ENCODE peak calls at places on chromosomes 1 and 21, in nine cellular contexts. One of them, this sample, is unnamed.
A peak's percentile ranks its signal among the peaks of the same experiment; 100 is the strongest.

GRCh38 chr21:36722370-36723368 is 23.8 kb downstream of the SIM2 start:
- DNase-seq in SK-N-SH: no peak
- DNase-seq in A673: no peak
- DNase-seq in Panc1: no peak
- DNase-seq in WERI-Rb-1: no peak
- DNase-seq in breast epithelium: no peak
- DNase-seq in OCI-LY7: no peak
- DNase-seq in DND-41: no peak
- DNase-seq in testis: no peak
- DNase-seq in this sample: no peak

GRCh38 chr1:91020967-91021685 is 709 bp downstream of the ZNF644 start:
- DNase-seq in DND-41: peak; percentile 83
- DNase-seq in testis: peak; percentile 79
- DNase-seq in WERI-Rb-1: peak; percentile 84
- DNase-seq in Panc1: no peak
- DNase-seq in breast epithelium: peak; percentile 72
- DNase-seq in OCI-LY7: peak; percentile 86
- DNase-seq in SK-N-SH: peak; percentile 84
- DNase-seq in A673: peak; percentile 86
- DNase-seq in this sample: peak; percentile 83

GRCh38 chr21:40603774-40604173 is 243.2 kb downstream of the DSCAM start:
- DNase-seq in testis: no peak
- DNase-seq in A673: no peak
- DNase-seq in DND-41: no peak
- DNase-seq in breast epithelium: no peak
- DNase-seq in SK-N-SH: no peak
- DNase-seq in WERI-Rb-1: no peak
- DNase-seq in OCI-LY7: no peak
- DNase-seq in Panc1: no peak
- DNase-seq in this sample: no peak

GRCh38 chr1:169207825-169208520 is 101.5 kb downstream of the ATP1B1 start:
- DNase-seq in testis: no peak
- DNase-seq in DND-41: no peak
- DNase-seq in SK-N-SH: no peak
- DNase-seq in A673: no peak
- DNase-seq in breast epithelium: no peak
- DNase-seq in OCI-LY7: no peak
- DNase-seq in Panc1: no peak
- DNase-seq in WERI-Rb-1: no peak
- DNase-seq in this sample: no peak

GRCh38 chr21:45319461-45320211 is 31.9 kb upstream of the POFUT2 start:
- DNase-seq in OCI-LY7: no peak
- DNase-seq in SK-N-SH: no peak
- DNase-seq in DND-41: no peak
- DNase-seq in breast epithelium: no peak
- DNase-seq in WERI-Rb-1: peak; percentile 15
- DNase-seq in testis: no peak
- DNase-seq in A673: no peak
- DNase-seq in Panc1: no peak
- DNase-seq in this sample: peak; percentile 94

GRCh38 chr1:177355575-177355974 is 184.8 kb downstream of the BRINP2 start:
- DNase-seq in testis: peak; percentile 34
- DNase-seq in SK-N-SH: peak; percentile 41
- DNase-seq in DND-41: peak; percentile 8
- DNase-seq in A673: peak; percentile 41
- DNase-seq in breast epithelium: no peak
- DNase-seq in Panc1: peak; percentile 2
- DNase-seq in OCI-LY7: peak; percentile 11
- DNase-seq in WERI-Rb-1: peak; percentile 42
- DNase-seq in this sample: no peak

GRCh38 chr1:6511056-6511455 is 19.6 kb upstream of the PLEKHG5 start:
- DNase-seq in Panc1: no peak
- DNase-seq in breast epithelium: no peak
- DNase-seq in DND-41: no peak
- DNase-seq in A673: no peak
- DNase-seq in OCI-LY7: no peak
- DNase-seq in WERI-Rb-1: no peak
- DNase-seq in SK-N-SH: peak; percentile 78
- DNase-seq in testis: no peak
- DNase-seq in this sample: no peak

GRCh38 chr1:46442317-46443161 is 47.1 kb upstream of the DMBX1 start:
- DNase-seq in DND-41: peak; percentile 65
- DNase-seq in breast epithelium: peak; percentile 35
- DNase-seq in testis: peak; percentile 90
- DNase-seq in OCI-LY7: peak; percentile 70
- DNase-seq in A673: peak; percentile 92
- DNase-seq in SK-N-SH: peak; percentile 81
- DNase-seq in WERI-Rb-1: peak; percentile 94
- DNase-seq in Panc1: peak; percentile 55
- DNase-seq in this sample: no peak

GRCh38 chr1:2091611-2092604 is 41.7 kb downstream of the PRKCZ start:
- DNase-seq in Panc1: no peak
- DNase-seq in WERI-Rb-1: peak; percentile 40
- DNase-seq in SK-N-SH: no peak
- DNase-seq in A673: peak; percentile 37
- DNase-seq in breast epithelium: no peak
- DNase-seq in testis: peak; percentile 28
- DNase-seq in DND-41: peak; percentile 25
- DNase-seq in OCI-LY7: peak; percentile 26
- DNase-seq in this sample: no peak

GRCh38 chr1:27505420-27505680 is 15.4 kb upstream of the WASF2 start:
- DNase-seq in DND-41: no peak
- DNase-seq in SK-N-SH: no peak
- DNase-seq in testis: no peak
- DNase-seq in OCI-LY7: no peak
- DNase-seq in A673: no peak
- DNase-seq in breast epithelium: no peak
- DNase-seq in WERI-Rb-1: no peak
- DNase-seq in Panc1: no peak
- DNase-seq in this sample: no peak

GRCh38 chr1:41980872-41981653 is 62.3 kb upstream of the HIVEP3 start:
- DNase-seq in SK-N-SH: no peak
- DNase-seq in testis: no peak
- DNase-seq in A673: no peak
- DNase-seq in breast epithelium: no peak
- DNase-seq in Panc1: no peak
- DNase-seq in WERI-Rb-1: no peak
- DNase-seq in DND-41: peak; percentile 32
- DNase-seq in OCI-LY7: no peak
- DNase-seq in this sample: no peak

GRCh38 chr1:155970531-155971167 is 7.7 kb downstream of the ARHGEF2 start:
- DNase-seq in Panc1: no peak
- DNase-seq in A673: no peak
- DNase-seq in breast epithelium: no peak
- DNase-seq in WERI-Rb-1: peak; percentile 95
- DNase-seq in DND-41: no peak
- DNase-seq in testis: peak; percentile 48
- DNase-seq in SK-N-SH: no peak
- DNase-seq in OCI-LY7: peak; percentile 67
- DNase-seq in this sample: no peak

GRCh38 chr1:184283999-184284398 is 102.8 kb upstream of the C1orf21 start:
- DNase-seq in OCI-LY7: no peak
- DNase-seq in WERI-Rb-1: no peak
- DNase-seq in SK-N-SH: no peak
- DNase-seq in A673: peak; percentile 21
- DNase-seq in DND-41: no peak
- DNase-seq in breast epithelium: no peak
- DNase-seq in testis: peak; percentile 18
- DNase-seq in Panc1: no peak
- DNase-seq in this sample: no peak

GRCh38 chr1:219433471-219434131 is 179.3 kb downstream of the ZC3H11B start:
- DNase-seq in breast epithelium: no peak
- DNase-seq in Panc1: no peak
- DNase-seq in SK-N-SH: no peak
- DNase-seq in WERI-Rb-1: no peak
- DNase-seq in DND-41: no peak
- DNase-seq in OCI-LY7: no peak
- DNase-seq in A673: no peak
- DNase-seq in testis: peak; percentile 69
- DNase-seq in this sample: no peak

GRCh38 chr1:38486115-38486514 is 373.5 kb downstream of the RRAGC start:
- DNase-seq in WERI-Rb-1: no peak
- DNase-seq in breast epithelium: no peak
- DNase-seq in DND-41: no peak
- DNase-seq in A673: peak; percentile 64
- DNase-seq in SK-N-SH: no peak
- DNase-seq in Panc1: no peak
- DNase-seq in OCI-LY7: no peak
- DNase-seq in testis: no peak
- DNase-seq in this sample: no peak
- H3K27ac ChIP-seq in WERI-Rb-1: no peak overlapping the region
- H3K27ac ChIP-seq in breast epithelium: no peak overlapping the region
- H3K27ac ChIP-seq in DND-41: no peak overlapping the region
- H3K27ac ChIP-seq in A673: peak overlapping the region; percentile 97
- H3K27ac ChIP-seq in SK-N-SH: no peak overlapping the region
- H3K27ac ChIP-seq in Panc1: no peak overlapping the region
- H3K27ac ChIP-seq in OCI-LY7: no peak overlapping the region
- H3K27ac ChIP-seq in testis: no peak overlapping the region
- H3K27ac ChIP-seq in this sample: no peak overlapping the region

GRCh38 chr1:20164694-20165202 is 21.1 kb upstream of the UBXN10 start:
- DNase-seq in A673: no peak
- DNase-seq in OCI-LY7: no peak
- DNase-seq in breast epithelium: no peak
- DNase-seq in SK-N-SH: no peak
- DNase-seq in testis: no peak
- DNase-seq in Panc1: no peak
- DNase-seq in DND-41: no peak
- DNase-seq in WERI-Rb-1: no peak
- DNase-seq in this sample: no peak
- TF ChIP-seq CTCF in A673: no peak
- TF ChIP-seq CTCF in OCI-LY7: no peak
- TF ChIP-seq CTCF in breast epithelium: no peak
- TF ChIP-seq CTCF in SK-N-SH: no peak
- TF ChIP-seq CTCF in testis: no peak
- TF ChIP-seq CTCF in Panc1: no peak
- TF ChIP-seq CTCF in DND-41: no peak
- TF ChIP-seq CTCF in WERI-Rb-1: no peak
- TF ChIP-seq CTCF in this sample: no peak

GRCh38 chr1:110065841-110066240 is 4.6 kb downstream of the ALX3 start:
- DNase-seq in DND-41: no peak
- DNase-seq in A673: peak; percentile 55
- DNase-seq in Panc1: no peak
- DNase-seq in OCI-LY7: no peak
- DNase-seq in breast epithelium: no peak
- DNase-seq in SK-N-SH: no peak
- DNase-seq in WERI-Rb-1: no peak
- DNase-seq in testis: no peak
- DNase-seq in this sample: no peak

GRCh38 chr1:110068646-110069301 is 1.7 kb downstream of the ALX3 start:
- DNase-seq in SK-N-SH: no peak
- DNase-seq in Panc1: no peak
- DNase-seq in WERI-Rb-1: no peak
- DNase-seq in DND-41: no peak
- DNase-seq in testis: no peak
- DNase-seq in OCI-LY7: no peak
- DNase-seq in breast epithelium: no peak
- DNase-seq in A673: no peak
- DNase-seq in this sample: no peak

GRCh38 chr1:110067957-110068645 is 2.4 kb downstream of the ALX3 start:
- DNase-seq in A673: no peak
- DNase-seq in testis: no peak
- DNase-seq in breast epithelium: no peak
- DNase-seq in DND-41: no peak
- DNase-seq in SK-N-SH: no peak
- DNase-seq in WERI-Rb-1: no peak
- DNase-seq in OCI-LY7: no peak
- DNase-seq in Panc1: no peak
- DNase-seq in this sample: no peak

GRCh38 chr1:110069302-110070281 is 880 bp downstream of the ALX3 start:
- DNase-seq in SK-N-SH: no peak
- DNase-seq in Panc1: no peak
- DNase-seq in OCI-LY7: no peak
- DNase-seq in WERI-Rb-1: no peak
- DNase-seq in DND-41: no peak
- DNase-seq in breast epithelium: no peak
- DNase-seq in testis: no peak
- DNase-seq in A673: no peak
- DNase-seq in this sample: no peak

DNA sequence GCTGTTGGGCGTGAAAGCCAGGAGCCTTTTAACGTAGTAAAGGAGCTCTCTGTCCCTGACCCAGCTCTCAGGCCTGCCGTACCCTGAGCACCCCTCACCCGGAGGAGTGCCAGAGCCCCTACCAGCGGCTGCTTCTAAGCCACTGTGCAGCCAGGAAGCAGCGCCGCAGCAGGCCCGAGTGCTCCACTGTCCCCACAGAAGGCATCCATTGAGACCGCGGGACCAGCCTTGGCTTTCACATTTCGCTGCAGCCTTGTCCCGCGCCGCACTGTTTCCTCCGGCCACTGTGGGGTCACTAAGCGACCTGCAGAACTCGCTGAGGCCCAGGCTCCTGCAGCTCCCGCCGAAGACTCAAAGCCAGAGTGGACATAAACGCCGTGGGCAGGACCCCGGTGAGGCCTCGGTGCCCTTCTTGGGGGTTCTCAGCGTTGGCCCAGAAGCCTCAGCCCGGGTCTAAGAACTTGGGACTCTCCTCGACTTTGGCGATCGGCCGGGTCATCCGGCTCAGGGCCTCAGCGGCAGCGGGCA is 3.0 kb downstream of the ALX3 start:
- DNase-seq in WERI-Rb-1: no peak
- DNase-seq in SK-N-SH: no peak
- DNase-seq in breast epithelium: no peak
- DNase-seq in Panc1: no peak
- DNase-seq in DND-41: no peak
- DNase-seq in OCI-LY7: no peak
- DNase-seq in A673: no peak
- DNase-seq in testis: no peak
- DNase-seq in this sample: no peak
- H3K4me3 ChIP-seq in WERI-Rb-1: no peak overlapping the region
- H3K4me3 ChIP-seq in SK-N-SH: no peak overlapping the region
- H3K4me3 ChIP-seq in breast epithelium: no peak overlapping the region
- H3K4me3 ChIP-seq in Panc1: no peak overlapping the region
- H3K4me3 ChIP-seq in DND-41: no peak overlapping the region
- H3K4me3 ChIP-seq in OCI-LY7: no peak overlapping the region
- H3K4me3 ChIP-seq in A673: no peak overlapping the region
- H3K4me3 ChIP-seq in testis: no peak overlapping the region
- H3K4me3 ChIP-seq in this sample: peak overlapping the region; percentile 51

DNA sequence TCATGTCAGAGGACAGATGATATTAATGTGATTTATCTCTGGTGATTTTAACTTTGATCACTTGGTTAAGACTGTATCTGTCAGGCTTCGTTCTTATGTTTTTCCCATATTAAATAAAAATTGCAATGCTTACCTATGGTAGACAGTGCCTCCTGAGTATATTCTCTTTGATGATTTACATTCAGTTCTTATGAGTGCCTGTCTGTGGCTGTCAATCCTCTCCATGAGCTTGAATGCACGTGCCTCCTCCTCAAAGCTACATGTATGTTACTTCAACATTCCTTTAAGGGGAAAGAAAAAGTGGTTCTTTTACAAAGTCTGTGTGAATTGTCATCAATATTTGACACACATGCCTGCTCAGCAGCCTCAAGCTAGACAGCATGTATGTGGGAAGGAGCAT is 44.2 kb upstream of the RGS2 start:
- DNase-seq in WERI-Rb-1: no peak
- DNase-seq in SK-N-SH: no peak
- DNase-seq in OCI-LY7: no peak
- DNase-seq in breast epithelium: no peak
- DNase-seq in Panc1: no peak
- DNase-seq in A673: no peak
- DNase-seq in testis: no peak
- DNase-seq in DND-41: no peak
- DNase-seq in this sample: no peak
- H3K27ac ChIP-seq in WERI-Rb-1: no peak overlapping the region
- H3K27ac ChIP-seq in SK-N-SH: peak overlapping the region; percentile 76
- H3K27ac ChIP-seq in OCI-LY7: no peak overlapping the region
- H3K27ac ChIP-seq in breast epithelium: no peak overlapping the region
- H3K27ac ChIP-seq in Panc1: no peak overlapping the region
- H3K27ac ChIP-seq in A673: no peak overlapping the region
- H3K27ac ChIP-seq in testis: no peak overlapping the region
- H3K27ac ChIP-seq in DND-41: no peak overlapping the region
- H3K27ac ChIP-seq in this sample: no peak overlapping the region

GRCh38 chr1:147225193-147225730 is at the start of gene FMO5:
- DNase-seq in WERI-Rb-1: no peak
- DNase-seq in A673: peak; percentile 72
- DNase-seq in testis: peak; percentile 87
- DNase-seq in OCI-LY7: peak; percentile 66
- DNase-seq in Panc1: no peak
- DNase-seq in SK-N-SH: peak; percentile 57
- DNase-seq in breast epithelium: peak; percentile 57
- DNase-seq in DND-41: peak; percentile 59
- DNase-seq in this sample: peak; percentile 83
- TF ChIP-seq CTCF in WERI-Rb-1: no peak
- TF ChIP-seq CTCF in A673: peak; percentile 11
- TF ChIP-seq CTCF in testis: no peak
- TF ChIP-seq CTCF in OCI-LY7: peak; percentile 22
- TF ChIP-seq CTCF in Panc1: no peak
- TF ChIP-seq CTCF in SK-N-SH: no peak
- TF ChIP-seq CTCF in breast epithelium: peak; percentile 50
- TF ChIP-seq CTCF in DND-41: peak; percentile 27
- TF ChIP-seq CTCF in this sample: no peak

This sample was measured in coronary artery.